ENCODE peak calls at places on chromosomes 6 and 20, in eight cellular contexts. N, D, P, R, Q, K, H and L are unnamed samples.
A peak's percentile ranks its signal among the peaks of the same experiment; 100 is the strongest.

GRCh38 chr20:49318430-49319203 is 40.8 kb upstream of the ZNFX1 start:
- DNase-seq in N (peak; percentile 81), D (no peak), P (no peak), R (peak; percentile 36), Q (no peak), K (no peak), H (peak; percentile 23), L (no peak)

GRCh38 chr20:11686900-11687543 is 230.7 kb upstream of the BTBD3 start:
- DNase-seq in N (peak; percentile 62), D (no peak), P (no peak), R (no peak), Q (no peak), K (no peak), H (peak; percentile 27), L (peak; percentile 17)

GRCh38 chr6:109869398-109870165 is 108.5 kb upstream of the GPR6 start:
- DNase-seq in N (no peak), D (no peak), P (no peak), R (no peak), Q (no peak), K (no peak), H (peak; percentile 15), L (no peak)

GRCh38 chr6:44339763-44340625 is 2.5 kb upstream of the SPATS1 start:
- DNase-seq in N (no peak), D (no peak), P (no peak), R (no peak), Q (no peak), K (no peak), H (peak; percentile 79), L (no peak)

GRCh38 chr6:90463359-90463758 is 123.5 kb downstream of the MAP3K7 start:
- DNase-seq in N (no peak), D (no peak), P (no peak), R (peak; percentile 35), Q (no peak), K (no peak), H (no peak), L (no peak)

GRCh38 chr6:30044630-30045029 is 16.4 kb upstream of the POLR1H start:
- DNase-seq in N (no peak), D (no peak), P (no peak), R (no peak), Q (no peak), K (no peak), H (peak; percentile 87), L (no peak)

GRCh38 chr6:44052419-44053011 is 74.7 kb downstream of the MRPL14 start:
- DNase-seq in N (peak; percentile 51), D (no peak), P (no peak), R (no peak), Q (no peak), K (no peak), H (peak; percentile 81), L (no peak)

GRCh38 chr20:23550227-23550626 is 18.1 kb downstream of the CST9L start:
- DNase-seq in N (no peak), D (no peak), P (no peak), R (no peak), Q (no peak), K (no peak), H (no peak), L (no peak)

GRCh38 chr6:154740658-154741057 is 7.4 kb downstream of the SCAF8 start:
- DNase-seq in N (no peak), D (no peak), P (no peak), R (no peak), Q (no peak), K (no peak), H (no peak), L (no peak)

GRCh38 chr6:49849121-49849907 is 17.0 kb downstream of the CRISP1 start:
- DNase-seq in N (no peak), D (no peak), P (no peak), R (no peak), Q (peak; percentile 31), K (peak; percentile 78), H (peak; percentile 70), L (peak; percentile 41)

GRCh38 chr20:25076731-25077609 is 5.0 kb downstream of the VSX1 start:
- DNase-seq in N (no peak), D (no peak), P (no peak), R (no peak), Q (no peak), K (no peak), H (peak; percentile 60), L (no peak)

GRCh38 chr6:95095271-95095670 is 482.1 kb upstream of the MANEA start:
- DNase-seq in N (no peak), D (no peak), P (no peak), R (no peak), Q (no peak), K (no peak), H (peak; percentile 20), L (no peak)